ENCODE peak calls at places on chromosomes 1 and 21, in seven cellular contexts. One of them, this sample, is unnamed. For H3K4me1, the result is how much of the 10 kb centered on the place peaks cover.

GRCh38 chr1:16434501-16434900 is 2.7 kb downstream of the SPATA21 start:
- DNase-seq in GM23248: peak
- DNase-seq in fibroblast of lung: no peak
- DNase-seq in neuronal stem cell: no peak
- DNase-seq in neural progenitor cell: no peak
- DNase-seq in SK-N-SH: no peak
- DNase-seq in colonic mucosa: no peak
- DNase-seq in this sample: no peak

GRCh38 chr1:196209983-196210382 is 398.3 kb downstream of the KCNT2 start:
- DNase-seq in neuronal stem cell: no peak
- DNase-seq in fibroblast of lung: peak
- DNase-seq in GM23248: peak
- DNase-seq in neural progenitor cell: no peak
- DNase-seq in colonic mucosa: no peak
- DNase-seq in SK-N-SH: peak
- DNase-seq in this sample: no peak

GRCh38 chr1:10479276-10479675 is 4.5 kb downstream of the PEX14 start:
- DNase-seq in neuronal stem cell: no peak
- DNase-seq in neural progenitor cell: no peak
- DNase-seq in GM23248: no peak
- DNase-seq in colonic mucosa: no peak
- DNase-seq in fibroblast of lung: no peak
- DNase-seq in SK-N-SH: no peak
- DNase-seq in this sample: no peak

GRCh38 chr1:204670152-204670927 is 15.2 kb downstream of the LRRN2 start:
- DNase-seq in SK-N-SH: no peak
- DNase-seq in GM23248: peak
- DNase-seq in fibroblast of lung: peak
- DNase-seq in neural progenitor cell: no peak
- DNase-seq in neuronal stem cell: no peak
- DNase-seq in colonic mucosa: no peak
- DNase-seq in this sample: no peak

GRCh38 chr21:35207322-35207721 is 158.2 kb upstream of the RUNX1 start:
- DNase-seq in neural progenitor cell: no peak
- DNase-seq in fibroblast of lung: no peak
- DNase-seq in SK-N-SH: no peak
- DNase-seq in colonic mucosa: no peak
- DNase-seq in GM23248: peak
- DNase-seq in neuronal stem cell: no peak
- DNase-seq in this sample: no peak

GRCh38 chr21:43814215-43815106 is 25.1 kb downstream of the RRP1 start:
- DNase-seq in SK-N-SH: no peak
- DNase-seq in neuronal stem cell: no peak
- DNase-seq in fibroblast of lung: peak
- DNase-seq in GM23248: peak
- DNase-seq in colonic mucosa: no peak
- DNase-seq in neural progenitor cell: peak
- DNase-seq in this sample: peak

GRCh38 chr1:220217383-220217988 is 54.8 kb downstream of the RAB3GAP2 start:
- DNase-seq in SK-N-SH: no peak
- DNase-seq in colonic mucosa: peak
- DNase-seq in neuronal stem cell: no peak
- DNase-seq in GM23248: peak
- DNase-seq in fibroblast of lung: no peak
- DNase-seq in neural progenitor cell: peak
- DNase-seq in this sample: peak

GRCh38 chr1:63367218-63368103 is at the start of gene ALG6:
- DNase-seq in SK-N-SH: peak
- DNase-seq in neuronal stem cell: peak
- DNase-seq in neural progenitor cell: peak
- DNase-seq in GM23248: peak
- DNase-seq in colonic mucosa: peak
- DNase-seq in fibroblast of lung: peak
- DNase-seq in this sample: peak

GRCh38 chr21:41048636-41049035 is 119.3 kb upstream of the BACE2 start:
- DNase-seq in neuronal stem cell: no peak
- DNase-seq in neural progenitor cell: no peak
- DNase-seq in GM23248: no peak
- DNase-seq in colonic mucosa: no peak
- DNase-seq in SK-N-SH: no peak
- DNase-seq in fibroblast of lung: no peak
- DNase-seq in this sample: no peak

GRCh38 chr1:47351305-47351704 is 17.7 kb downstream of the CMPK1 start:
- DNase-seq in fibroblast of lung: no peak
- DNase-seq in neural progenitor cell: no peak
- DNase-seq in colonic mucosa: no peak
- DNase-seq in GM23248: peak
- DNase-seq in neuronal stem cell: no peak
- DNase-seq in SK-N-SH: no peak
- DNase-seq in this sample: no peak

GRCh38 chr1:37498872-37499617 is 15.5 kb downstream of the MEAF6 start:
- DNase-seq in neuronal stem cell: no peak
- DNase-seq in colonic mucosa: peak
- DNase-seq in fibroblast of lung: peak
- DNase-seq in SK-N-SH: peak
- DNase-seq in neural progenitor cell: no peak
- DNase-seq in GM23248: peak
- DNase-seq in this sample: no peak

GRCh38 chr1:115983584-115983983 is 7.3 kb downstream of the SLC22A15 start:
- DNase-seq in SK-N-SH: no peak
- DNase-seq in neural progenitor cell: no peak
- DNase-seq in fibroblast of lung: no peak
- DNase-seq in GM23248: no peak
- DNase-seq in neuronal stem cell: no peak
- DNase-seq in colonic mucosa: no peak
- DNase-seq in this sample: no peak

GRCh38 chr1:25198731-25199231 is 33.5 kb downstream of the SYF2 start:
- DNase-seq in SK-N-SH: no peak
- DNase-seq in fibroblast of lung: no peak
- DNase-seq in colonic mucosa: peak
- DNase-seq in neural progenitor cell: peak
- DNase-seq in GM23248: peak
- DNase-seq in neuronal stem cell: no peak
- DNase-seq in this sample: no peak

GRCh38 chr1:41547781-41548560 is 63.5 kb upstream of the EDN2 start:
- DNase-seq in GM23248: no peak
- DNase-seq in colonic mucosa: no peak
- DNase-seq in neuronal stem cell: no peak
- DNase-seq in neural progenitor cell: peak
- DNase-seq in SK-N-SH: no peak
- DNase-seq in fibroblast of lung: no peak
- DNase-seq in this sample: no peak

GRCh38 chr1:90730247-90731022 is 13.3 kb upstream of the BARHL2 start:
- DNase-seq in GM23248: peak
- DNase-seq in SK-N-SH: peak
- DNase-seq in fibroblast of lung: peak
- DNase-seq in neuronal stem cell: no peak
- DNase-seq in neural progenitor cell: peak
- DNase-seq in colonic mucosa: no peak
- DNase-seq in this sample: peak

GRCh38 chr21:44349847-44350772 is 3.3 kb upstream of the TRPM2 start:
- DNase-seq in fibroblast of lung: no peak
- DNase-seq in SK-N-SH: no peak
- DNase-seq in neural progenitor cell: no peak
- DNase-seq in GM23248: no peak
- DNase-seq in neuronal stem cell: no peak
- DNase-seq in colonic mucosa: no peak
- DNase-seq in this sample: no peak

GRCh38 chr1:244445320-244446181 is 6.2 kb downstream of the ADSS2 start:
- DNase-seq in GM23248: peak
- DNase-seq in neural progenitor cell: no peak
- DNase-seq in SK-N-SH: peak
- DNase-seq in fibroblast of lung: no peak
- DNase-seq in colonic mucosa: no peak
- DNase-seq in neuronal stem cell: no peak
- DNase-seq in this sample: no peak

GRCh38 chr1:160667896-160668295 is 21.1 kb upstream of the SLAMF1 start:
- DNase-seq in GM23248: no peak
- DNase-seq in colonic mucosa: no peak
- DNase-seq in SK-N-SH: no peak
- DNase-seq in neural progenitor cell: no peak
- DNase-seq in fibroblast of lung: no peak
- DNase-seq in neuronal stem cell: no peak
- DNase-seq in this sample: no peak

GRCh38 chr1:160665330-160666078 is 18.7 kb upstream of the SLAMF1 start:
- DNase-seq in GM23248: no peak
- DNase-seq in fibroblast of lung: no peak
- DNase-seq in SK-N-SH: no peak
- DNase-seq in neural progenitor cell: no peak
- DNase-seq in neuronal stem cell: no peak
- DNase-seq in colonic mucosa: no peak
- DNase-seq in this sample: peak

GRCh38 chr1:160666079-160666442 is 19.2 kb upstream of the SLAMF1 start:
- DNase-seq in neuronal stem cell: no peak
- DNase-seq in GM23248: no peak
- DNase-seq in neural progenitor cell: no peak
- DNase-seq in colonic mucosa: no peak
- DNase-seq in fibroblast of lung: no peak
- DNase-seq in SK-N-SH: no peak
- DNase-seq in this sample: no peak

GRCh38 chr1:160662888-160663287 is 16.0 kb upstream of the SLAMF1 start:
- DNase-seq in neural progenitor cell: no peak
- DNase-seq in GM23248: no peak
- DNase-seq in colonic mucosa: no peak
- DNase-seq in neuronal stem cell: no peak
- DNase-seq in SK-N-SH: no peak
- DNase-seq in fibroblast of lung: no peak
- DNase-seq in this sample: no peak

GRCh38 chr1:160664573-160665051 is 17.8 kb upstream of the SLAMF1 start:
- DNase-seq in fibroblast of lung: no peak
- DNase-seq in neural progenitor cell: no peak
- DNase-seq in neuronal stem cell: no peak
- DNase-seq in SK-N-SH: no peak
- DNase-seq in GM23248: no peak
- DNase-seq in colonic mucosa: no peak
- DNase-seq in this sample: no peak
- H3K27ac ChIP-seq in fibroblast of lung: no peak
- H3K27ac ChIP-seq in neural progenitor cell: no peak
- H3K27ac ChIP-seq in neuronal stem cell: no peak
- H3K27ac ChIP-seq in SK-N-SH: no peak
- H3K27ac ChIP-seq in GM23248: no peak
- H3K27ac ChIP-seq in colonic mucosa: peak
- H3K27ac ChIP-seq in this sample: no peak

GRCh38 chr1:161085165-161085564 is 4.2 kb downstream of the NECTIN4 start:
- DNase-seq in colonic mucosa: no peak
- DNase-seq in neural progenitor cell: peak
- DNase-seq in SK-N-SH: no peak
- DNase-seq in GM23248: peak
- DNase-seq in neuronal stem cell: no peak
- DNase-seq in fibroblast of lung: no peak
- DNase-seq in this sample: no peak
- H3K9ac ChIP-seq in colonic mucosa: no peak
- H3K9ac ChIP-seq in neural progenitor cell: no peak
- H3K9ac ChIP-seq in SK-N-SH: no peak
- H3K9ac ChIP-seq in GM23248: peak
- H3K9ac ChIP-seq in neuronal stem cell: no peak
- H3K9ac ChIP-seq in fibroblast of lung: no peak
- H3K9ac ChIP-seq in this sample: no peak

GRCh38 chr1:119712342-119713038 is 756 bp downstream of the PHGDH start:
- DNase-seq in neural progenitor cell: peak
- DNase-seq in neuronal stem cell: peak
- DNase-seq in fibroblast of lung: peak
- DNase-seq in colonic mucosa: peak
- DNase-seq in GM23248: peak
- DNase-seq in SK-N-SH: peak
- DNase-seq in this sample: peak

GRCh38 chr1:119714583-119714982 is 2.8 kb downstream of the PHGDH start:
- DNase-seq in GM23248: peak
- DNase-seq in neuronal stem cell: no peak
- DNase-seq in SK-N-SH: no peak
- DNase-seq in fibroblast of lung: peak
- DNase-seq in neural progenitor cell: no peak
- DNase-seq in colonic mucosa: no peak
- DNase-seq in this sample: peak

GRCh38 chr1:119711804-119712341 is at the start of gene PHGDH:
- DNase-seq in colonic mucosa: peak
- DNase-seq in SK-N-SH: peak
- DNase-seq in neural progenitor cell: peak
- DNase-seq in GM23248: peak
- DNase-seq in neuronal stem cell: peak
- DNase-seq in fibroblast of lung: peak
- DNase-seq in this sample: peak

GRCh38 chr1:119713538-119714456 is 2.1 kb downstream of the PHGDH start:
- DNase-seq in neuronal stem cell: peak
- DNase-seq in colonic mucosa: no peak
- DNase-seq in fibroblast of lung: peak
- DNase-seq in neural progenitor cell: peak
- DNase-seq in SK-N-SH: no peak
- DNase-seq in GM23248: peak
- DNase-seq in this sample: peak

DNA sequence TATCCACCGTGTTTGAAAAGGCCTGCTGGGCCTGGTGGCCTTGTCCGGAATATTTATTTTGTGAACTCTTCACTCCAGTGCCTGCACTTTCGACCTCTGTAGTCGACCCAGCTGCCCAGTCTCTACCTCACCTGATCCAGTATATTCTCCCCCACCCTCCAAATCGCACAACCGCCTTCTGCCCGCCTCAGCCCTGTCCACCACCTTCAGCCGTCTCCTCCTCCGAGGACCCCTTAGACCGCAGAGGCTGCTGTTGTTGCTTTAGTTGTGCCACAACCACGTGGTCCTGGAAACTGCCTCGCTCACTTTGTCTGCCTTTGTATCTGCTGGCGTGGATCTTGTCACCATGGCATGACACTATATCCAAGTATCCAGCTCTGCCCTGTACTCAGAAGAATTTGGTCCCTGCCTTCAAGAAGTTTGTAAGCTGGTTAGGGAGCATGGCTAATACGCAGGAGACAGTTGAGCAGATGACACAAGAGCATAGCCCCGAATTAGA is 1.4 kb downstream of the PHGDH start:
- DNase-seq in colonic mucosa: no peak
- DNase-seq in SK-N-SH: peak
- DNase-seq in neural progenitor cell: peak
- DNase-seq in GM23248: peak
- DNase-seq in neuronal stem cell: peak
- DNase-seq in fibroblast of lung: peak
- DNase-seq in this sample: peak
- H3K4me1 ChIP-seq in colonic mucosa: under half
- H3K4me1 ChIP-seq in SK-N-SH: under half
- H3K4me1 ChIP-seq in neural progenitor cell: under half
- H3K4me1 ChIP-seq in GM23248: under half
- H3K4me1 ChIP-seq in neuronal stem cell: under half
- H3K4me1 ChIP-seq in fibroblast of lung: under half
- H3K4me1 ChIP-seq in this sample: under half

DNA sequence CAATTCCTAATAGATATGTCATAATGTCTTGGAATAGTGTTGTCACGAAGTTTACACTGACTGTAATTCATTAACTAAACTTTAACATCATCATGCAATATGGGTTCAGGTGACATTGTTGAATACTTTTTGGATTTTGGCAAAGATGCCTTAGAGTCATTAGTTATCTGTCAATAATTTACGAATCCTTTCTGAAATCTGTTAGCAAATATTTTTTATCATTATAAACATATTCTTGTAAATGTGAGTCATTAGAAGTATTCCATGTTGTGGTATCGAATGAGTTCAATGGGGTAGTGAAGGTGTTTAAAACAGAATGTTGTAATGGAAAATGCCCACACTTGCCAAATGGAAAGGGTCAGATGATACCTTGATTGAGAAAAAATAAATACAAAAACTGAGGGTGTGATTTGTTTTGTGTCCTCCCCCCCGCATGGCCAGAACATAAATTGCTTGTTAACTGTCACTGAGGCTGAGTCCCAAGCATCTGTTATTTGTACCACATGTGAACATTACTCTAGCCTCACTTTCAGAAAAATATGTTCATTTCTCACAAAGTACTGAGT is 5.2 kb upstream of the NR5A2 start:
- DNase-seq in fibroblast of lung: no peak
- DNase-seq in neural progenitor cell: no peak
- DNase-seq in SK-N-SH: no peak
- DNase-seq in neuronal stem cell: no peak
- DNase-seq in GM23248: no peak
- DNase-seq in colonic mucosa: no peak
- DNase-seq in this sample: no peak
- H3K27ac ChIP-seq in fibroblast of lung: no peak
- H3K27ac ChIP-seq in neural progenitor cell: no peak
- H3K27ac ChIP-seq in SK-N-SH: no peak
- H3K27ac ChIP-seq in neuronal stem cell: no peak
- H3K27ac ChIP-seq in GM23248: no peak
- H3K27ac ChIP-seq in colonic mucosa: no peak
- H3K27ac ChIP-seq in this sample: no peak

This sample was measured in endodermal cell.